ENCODE peak calls at places on chromosomes 2 and 18, in nine cellular contexts. Z is PC-3, E is hepatocyte, C is HCT116, R is GM23338, S is SK-N-SH, O is MM.1S, L is OCI-LY7, Q is GM23248. K is an unnamed sample. For H3K36me3, the result is how much of the 10 kb centered on the place peaks cover.

GRCh38 chr18:11669948-11670275 is 19.2 kb upstream of the GNAL start:
- DNase-seq in S (no peak), R (no peak), L (no peak), Z (no peak), Q (no peak), O (no peak), E (no peak), C (no peak), K (no peak)

GRCh38 chr2:71071681-71072398 is 3.4 kb downstream of the NAGK start:
- DNase-seq in R (peak), O (peak), L (peak), Q (no peak), C (no peak), Z (peak), S (no peak), E (no peak), K (no peak)

GRCh38 chr2:59041139-59041538 is 800.0 kb upstream of the FANCL start:
- DNase-seq in E (no peak), L (no peak), Z (no peak), R (no peak), S (no peak), C (no peak), O (no peak), Q (no peak), K (no peak)

GRCh38 chr2:171709011-171709685 is 21.9 kb downstream of the DYNC1I2 start:
- DNase-seq in L (no peak), E (no peak), C (no peak), O (no peak), Z (peak), R (no peak), Q (no peak), S (no peak), K (no peak)

GRCh38 chr2:234747032-234747431 is 204.8 kb upstream of the SH3BP4 start:
- DNase-seq in C (no peak), E (no peak), L (no peak), Z (no peak), R (no peak), O (no peak), S (no peak), Q (peak), K (no peak)

GRCh38 chr2:149559341-149560068 is 28.1 kb downstream of the MMADHC start:
- DNase-seq in C (no peak), Z (no peak), O (no peak), E (no peak), R (peak), S (no peak), Q (no peak), L (no peak), K (peak)

GRCh38 chr2:110157153-110157793 is 41.7 kb upstream of the MALL start:
- DNase-seq in C (peak), E (peak), R (peak), S (peak), Q (peak), L (peak), O (peak), Z (peak), K (peak)

GRCh38 chr2:21047161-21048009 is 3.5 kb upstream of the APOB start:
- DNase-seq in Z (no peak), R (peak), L (no peak), S (peak), C (no peak), Q (no peak), O (no peak), E (peak), K (no peak)

GRCh38 chr18:50611529-50611941 is 51.6 kb downstream of the MAPK4 start:
- DNase-seq in Q (no peak), R (no peak), C (no peak), O (no peak), E (peak), Z (no peak), S (no peak), L (no peak), K (no peak)

GRCh38 chr2:148675708-148676107 is 31.2 kb downstream of the EPC2 start:
- DNase-seq in S (no peak), O (no peak), Z (no peak), Q (no peak), L (no peak), R (no peak), E (no peak), C (no peak), K (no peak)

GRCh38 chr2:72263043-72263780 is 115.5 kb upstream of the CYP26B1 start:
- DNase-seq in R (no peak), S (no peak), C (no peak), E (peak), Z (peak), O (no peak), Q (peak), L (no peak), K (no peak)

GRCh38 chr2:207408086-207408794 is 121.5 kb upstream of the CREB1 start:
- DNase-seq in O (peak), Q (peak), S (no peak), Z (peak), L (no peak), E (no peak), C (no peak), R (no peak), K (no peak)

GRCh38 chr2:192570786-192571185 is 376.1 kb upstream of the TMEFF2 start:
- DNase-seq in C (no peak), L (no peak), Q (no peak), Z (no peak), E (no peak), S (no peak), R (no peak), O (no peak), K (no peak)

GRCh38 chr2:216862628-216863027 is 2.8 kb upstream of the TNP1 start:
- DNase-seq in Z (no peak), C (no peak), Q (no peak), S (no peak), O (no peak), R (no peak), L (no peak), E (no peak), K (no peak)

GRCh38 chr18:22470141-22470510 is 52.4 kb upstream of the CTAGE1 start:
- DNase-seq in Z (no peak), R (no peak), L (no peak), C (no peak), E (no peak), S (no peak), Q (no peak), O (no peak), K (no peak)

GRCh38 chr2:108907822-108908716 is 81.0 kb downstream of the EDAR start:
- DNase-seq in Z (no peak), C (no peak), O (no peak), R (no peak), L (no peak), Q (no peak), E (no peak), S (peak), K (no peak)

GRCh38 chr18:58226476-58226875 is 182.4 kb downstream of the NEDD4L start:
- DNase-seq in Q (no peak), E (no peak), L (no peak), Z (no peak), O (no peak), R (no peak), C (no peak), S (no peak), K (no peak)

GRCh38 chr18:37450434-37451133 is 115.0 kb downstream of the CELF4 start:
- DNase-seq in E (peak), L (no peak), Z (no peak), C (no peak), S (peak), R (peak), O (no peak), Q (no peak), K (peak)

GRCh38 chr2:238821391-238821790 is 26.5 kb upstream of the TWIST2 start:
- DNase-seq in R (no peak), O (no peak), E (no peak), L (no peak), Q (peak), S (no peak), C (no peak), Z (no peak), K (peak)

GRCh38 chr2:37561615-37562569 is 109.5 kb downstream of the CDC42EP3 start:
- DNase-seq in Q (peak), S (no peak), C (peak), R (peak), Z (peak), L (peak), O (no peak), E (peak), K (no peak)

GRCh38 chr2:182448371-182448770 is 21.5 kb upstream of the PDE1A start:
- DNase-seq in L (no peak), E (no peak), O (no peak), S (no peak), Q (no peak), R (peak), Z (no peak), C (no peak), K (no peak)
- H3K4me2 ChIP-seq in L (no peak), E (no peak), O (no peak), S (no peak), Q (peak), R (no peak), Z (no peak), C (no peak), K (no peak)

DNA sequence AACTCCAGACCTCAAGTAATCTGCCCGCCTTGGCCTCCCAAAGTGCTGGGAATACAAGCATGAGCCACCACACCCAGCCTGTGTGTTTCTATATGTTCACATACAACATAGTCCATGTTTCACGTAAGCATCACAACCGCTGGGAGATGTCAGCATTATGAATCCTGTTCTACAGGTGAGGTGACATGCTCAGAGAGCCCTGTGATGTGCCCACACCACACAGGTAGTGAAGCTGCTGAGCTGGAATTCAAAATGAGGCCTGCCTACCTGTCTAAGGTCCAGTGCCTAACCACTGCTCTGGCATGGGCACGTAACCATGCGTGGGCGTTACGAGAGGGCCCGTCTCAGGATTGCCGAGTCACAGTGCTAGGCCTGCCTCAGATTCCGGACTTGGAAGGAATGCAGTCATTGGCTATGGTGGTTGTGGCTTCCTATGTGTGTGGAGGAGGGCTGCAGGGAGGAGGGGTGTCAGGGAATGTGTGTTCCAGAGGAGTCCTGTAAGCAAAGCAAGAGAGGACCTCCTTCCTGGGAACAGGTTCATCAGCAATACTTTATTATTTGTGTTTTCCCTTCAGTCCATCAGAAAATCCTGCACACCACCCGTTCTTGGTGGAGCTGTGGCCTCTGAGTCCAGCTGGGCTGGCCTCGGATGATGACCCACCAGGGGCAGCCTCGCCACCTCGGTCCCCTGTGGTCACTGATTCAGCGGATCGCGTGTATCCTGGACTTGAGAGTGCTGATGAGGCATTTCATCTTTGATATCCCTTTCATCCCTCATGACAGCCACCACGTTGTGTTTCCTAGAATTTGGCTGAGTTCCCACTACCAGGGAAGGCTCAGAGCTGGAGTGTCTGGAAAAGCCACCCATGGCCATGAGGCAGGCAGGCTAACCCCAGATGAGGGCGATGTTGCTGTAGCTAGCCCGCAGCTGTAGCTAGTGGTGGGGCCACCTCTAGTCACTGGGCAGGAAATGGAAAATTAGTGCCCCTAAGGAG is 31.1 kb downstream of the HK2 start:
- DNase-seq in E (no peak), C (peak), S (peak), R (peak), O (no peak), Q (peak), Z (peak), L (no peak), K (no peak)
- TF ChIP-seq EZH2phosphoT487 in E (no peak), C (no peak), S (no peak), R (no peak), O (no peak), Q (no peak), Z (no peak), L (no peak), K (no peak)

GRCh38 chr2:218478544-218478943 is 59.6 kb downstream of the VIL1 start:
- DNase-seq in S (no peak), E (no peak), Z (no peak), R (no peak), O (no peak), C (no peak), L (no peak), Q (peak), K (no peak)

GRCh38 chr2:218474527-218474926 is 55.6 kb downstream of the VIL1 start:
- DNase-seq in Z (no peak), S (no peak), Q (no peak), E (peak), C (no peak), O (no peak), R (no peak), L (no peak), K (no peak)

GRCh38 chr2:218479595-218479994 is 60.7 kb downstream of the VIL1 start:
- DNase-seq in O (no peak), S (no peak), E (no peak), C (no peak), Z (no peak), Q (no peak), L (no peak), R (no peak), K (no peak)

GRCh38 chr2:218472980-218473379 is 54.1 kb downstream of the VIL1 start:
- DNase-seq in R (no peak), S (no peak), Q (no peak), E (no peak), L (no peak), O (no peak), Z (no peak), C (no peak), K (no peak)

GRCh38 chr2:218476676-218477075 is 57.8 kb downstream of the VIL1 start:
- DNase-seq in S (no peak), L (no peak), O (no peak), Q (peak), R (no peak), Z (no peak), E (peak), C (no peak), K (no peak)
- H3K36me3 ChIP-seq in S (under half), L (half or more), O (under half), Q (under half), R (under half), Z (under half), E (under half), C (under half), K (under half)

DNA sequence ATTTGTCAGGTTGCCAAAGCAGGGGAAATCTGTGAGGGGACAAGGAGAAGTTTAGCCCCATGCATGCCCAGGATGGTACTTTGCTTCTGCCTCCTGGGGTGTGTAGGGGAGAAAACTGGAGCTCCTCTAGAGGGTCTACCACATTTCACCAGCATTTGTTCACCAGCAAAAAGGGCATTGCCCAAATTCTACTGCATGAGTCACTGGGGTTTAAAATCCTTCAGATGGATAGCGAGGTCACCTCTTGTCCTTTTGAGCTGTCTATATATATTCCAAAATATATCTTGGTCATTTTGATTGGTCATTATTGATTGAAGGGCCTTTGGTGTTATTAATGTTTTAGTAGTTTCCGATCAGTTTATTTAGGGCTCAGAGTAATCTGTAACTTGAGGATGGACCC is 18.7 kb downstream of the FHOD3 start:
- DNase-seq in L (no peak), C (no peak), O (no peak), S (no peak), E (no peak), Q (peak), Z (no peak), R (no peak), K (no peak)
- H3K4me2 ChIP-seq in L (no peak), C (no peak), O (no peak), S (no peak), E (no peak), Q (peak), Z (peak), R (no peak), K (peak)

DNA sequence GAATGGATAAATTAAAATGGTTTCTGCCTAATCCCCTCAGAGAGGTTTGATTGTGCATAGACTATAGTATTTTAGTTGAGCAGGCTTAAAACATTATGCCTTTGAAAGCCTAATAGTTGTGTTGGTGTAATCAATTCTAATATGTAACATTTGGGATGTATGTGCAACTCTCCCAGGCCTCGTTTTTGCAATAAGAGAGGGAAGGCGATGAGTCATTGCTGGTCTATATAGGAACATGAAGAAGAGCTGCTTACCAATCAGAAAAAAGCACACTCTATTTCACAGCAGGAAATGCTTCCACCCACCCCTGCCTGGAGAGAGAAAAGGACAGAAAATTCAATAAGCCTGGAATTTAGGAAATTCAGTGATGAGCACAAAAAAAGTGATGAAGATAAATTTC is 1424.0 kb upstream of the PIK3C3 start:
- DNase-seq in S (no peak), Z (no peak), C (no peak), E (no peak), R (no peak), Q (no peak), O (no peak), L (no peak), K (no peak)
- TF ChIP-seq EZH2phosphoT487 in S (no peak), Z (no peak), C (no peak), E (no peak), R (no peak), Q (no peak), O (no peak), L (no peak), K (no peak)

K was measured in neural progenitor cell.